ENCODE peak calls at places on chromosomes 6 and 20, in eight cellular contexts. D is WTC11, X is left ventricle myocardium superior, L is neuronal stem cell, P is body of pancreas, Q is activated T-cell treated with anti-CD3 and anti-CD28 coated beads for 1 hour, Z is AG08395, Y is Daoy. T is an unnamed sample.

GRCh38 chr6:130500693-130501092 is 134.9 kb downstream of the TMEM200A start:
- DNase-seq in L (no peak), D (no peak), Q (no peak), Y (no peak), P (no peak), X (no peak), Z (peak; percentile 83), T (no peak)

GRCh38 chr6:169263836-169264608 is 10.4 kb upstream of the THBS2 start:
- DNase-seq in Y (peak; percentile 76), L (no peak), Q (no peak), Z (peak; percentile 75), X (peak; percentile 67), D (no peak), P (peak; percentile 23), T (no peak)

GRCh38 chr6:77326029-77326428 is 137.3 kb downstream of the HTR1B start:
- DNase-seq in X (no peak), L (no peak), Y (no peak), P (no peak), Z (no peak), Q (no peak), D (no peak), T (no peak)

GRCh38 chr6:169895000-169895759 is 143.8 kb downstream of the ERMARD start:
- DNase-seq in Y (no peak), X (no peak), P (no peak), Q (no peak), L (no peak), Z (no peak), D (no peak), T (no peak)

GRCh38 chr20:53413188-53413631 is 180.4 kb downstream of the ZNF217 start:
- DNase-seq in L (peak; percentile 8), Q (peak; percentile 37), D (peak; percentile 88), Y (peak; percentile 12), P (peak; percentile 50), Z (no peak), X (peak; percentile 38), T (peak; percentile 53)

GRCh38 chr20:53399592-53400335 is 193.9 kb downstream of the ZNF217 start:
- DNase-seq in X (peak; percentile 43), Q (no peak), Z (no peak), Y (no peak), L (no peak), P (peak; percentile 13), D (no peak), T (no peak)

GRCh38 chr20:33963756-33964155 is 30.0 kb upstream of the RALY start:
- DNase-seq in P (no peak), X (no peak), Q (no peak), D (no peak), L (no peak), Z (no peak), Y (no peak), T (no peak)

GRCh38 chr20:34102342-34102741 is 9.7 kb downstream of the EIF2S2 start:
- DNase-seq in Y (no peak), P (no peak), D (no peak), Z (no peak), L (no peak), X (no peak), Q (no peak), T (no peak)

GRCh38 chr6:3267162-3267561 is 8.4 kb downstream of the PSMG4 start:
- DNase-seq in Z (no peak), Y (no peak), Q (no peak), X (peak; percentile 7), P (no peak), D (no peak), L (no peak), T (no peak)

GRCh38 chr6:130574146-130574545 is 208.3 kb downstream of the TMEM200A start:
- DNase-seq in Y (no peak), X (no peak), Q (no peak), D (no peak), L (no peak), P (no peak), Z (no peak), T (no peak)

GRCh38 chr6:157840776-157841175 is 17.7 kb downstream of the SNX9 start:
- DNase-seq in L (no peak), D (no peak), X (no peak), Z (peak; percentile 21), Q (no peak), P (no peak), Y (peak; percentile 48), T (no peak)

GRCh38 chr6:132768051-132768517 is 10.4 kb upstream of the VNN2 start:
- DNase-seq in Y (peak; percentile 16), D (peak; percentile 69), X (peak; percentile 38), Z (no peak), Q (no peak), P (peak; percentile 49), L (peak; percentile 29), T (peak; percentile 24)

GRCh38 chr6:38078671-38079070 is 259.1 kb downstream of the ZFAND3 start:
- DNase-seq in D (no peak), Q (no peak), P (no peak), Z (no peak), X (no peak), Y (no peak), L (no peak), T (no peak)

GRCh38 chr6:158465747-158466146 is 94.1 kb upstream of the TMEM181 start:
- DNase-seq in X (no peak), D (no peak), Y (no peak), P (no peak), Z (no peak), Q (no peak), L (no peak), T (no peak)

GRCh38 chr20:39810269-39810668 is 848.1 kb downstream of the DHX35 start:
- DNase-seq in L (no peak), Q (no peak), Z (no peak), Y (no peak), D (no peak), P (no peak), X (no peak), T (no peak)

GRCh38 chr6:125953502-125953875 is 3.1 kb upstream of the HINT3 start:
- DNase-seq in Q (no peak), P (peak; percentile 71), L (no peak), Y (peak; percentile 22), X (no peak), D (peak; percentile 75), Z (no peak), T (peak; percentile 22)

GRCh38 chr20:45012682-45013302 is 46.5 kb downstream of the STK4 start:
- DNase-seq in Y (no peak), P (no peak), Q (no peak), L (no peak), Z (peak; percentile 38), D (no peak), X (no peak), T (no peak)

GRCh38 chr6:27867051-27867940 is 44.9 kb downstream of the OR2B2 start:
- DNase-seq in D (peak; percentile 87), P (no peak), Q (peak; percentile 51), L (peak; percentile 60), X (peak; percentile 80), Y (peak; percentile 86), Z (peak; percentile 81), T (peak; percentile 74)

GRCh38 chr6:19322691-19323470 is 514.3 kb upstream of the ID4 start:
- DNase-seq in Y (no peak), P (no peak), Z (no peak), L (no peak), D (no peak), Q (no peak), X (no peak), T (no peak)

GRCh38 chr20:43955244-43956191 is 40.9 kb downstream of the TOX2 start:
- DNase-seq in Z (peak; percentile 94), L (no peak), Y (peak; percentile 92), X (no peak), P (no peak), D (no peak), Q (no peak), T (no peak)